ENCODE peak calls at places on chromosomes 13 and 19, in five cellular contexts. Q is small intestine, P is SJSA1, J is stomach, A is caudate nucleus. K is an unnamed sample.
A peak's percentile ranks its signal among the peaks of the same experiment; 100 is the strongest.

GRCh38 chr13:51064753-51065152 is 46.3 kb downstream of the C13orf42 start:
- DNase-seq in A (no peak), P (no peak), J (no peak), Q (no peak), K (no peak)

GRCh38 chr19:10270180-10270615 is 722 bp upstream of the ICAM1 start:
- DNase-seq in Q (peak; percentile 44), P (no peak), A (no peak), J (peak; percentile 75), K (peak; percentile 46)

GRCh38 chr13:44573071-44573470 is 3.1 kb downstream of the TSC22D1 start:
- DNase-seq in A (no peak), Q (no peak), J (no peak), P (no peak), K (no peak)

GRCh38 chr19:35596366-35596999 is 10.5 kb downstream of the PMIS2 start:
- DNase-seq in J (no peak), A (no peak), Q (no peak), P (no peak), K (no peak)

GRCh38 chr19:47099576-47100050 is 14.0 kb downstream of the ZC3H4 start:
- DNase-seq in Q (no peak), A (no peak), J (no peak), P (no peak), K (no peak)

GRCh38 chr13:72194531-72194930 is 327.5 kb upstream of the DACH1 start:
- DNase-seq in P (no peak), A (no peak), Q (peak; percentile 48), J (no peak), K (no peak)

GRCh38 chr19:3263866-3264265 is 39.4 kb downstream of the CELF5 start:
- DNase-seq in P (no peak), Q (no peak), J (no peak), A (no peak), K (no peak)

GRCh38 chr13:39417643-39418042 is 185.3 kb downstream of the LHFPL6 start:
- DNase-seq in Q (no peak), J (no peak), P (peak; percentile 81), A (peak; percentile 3), K (peak; percentile 20)

GRCh38 chr19:16587031-16588023 is 15.1 kb upstream of the SLC35E1 start:
- DNase-seq in A (no peak), J (no peak), Q (no peak), P (no peak), K (no peak)

GRCh38 chr19:17762505-17763229 is 11.4 kb downstream of the FCHO1 start:
- DNase-seq in J (no peak), Q (peak; percentile 55), P (peak; percentile 65), A (peak; percentile 50), K (no peak)

GRCh38 chr19:8334458-8335342 is 8.4 kb downstream of the KANK3 start:
- DNase-seq in J (peak; percentile 72), Q (peak; percentile 67), P (no peak), A (no peak), K (no peak)

GRCh38 chr13:87042946-87043345 is 628.2 kb upstream of the SLITRK5 start:
- DNase-seq in A (no peak), J (no peak), Q (no peak), P (no peak), K (no peak)

GRCh38 chr19:861756-862528 is 2.5 kb downstream of the CFD start:
- DNase-seq in J (no peak), P (no peak), Q (peak; percentile 67), A (no peak), K (peak; percentile 65)

GRCh38 chr13:42747399-42747873 is 33.9 kb upstream of the FAM216B start:
- DNase-seq in P (peak; percentile 97), J (no peak), A (no peak), Q (no peak), K (no peak)

GRCh38 chr19:51887522-51888498 is at the start of gene ZNF577:
- DNase-seq in A (peak; percentile 91), Q (peak; percentile 92), P (no peak), J (peak; percentile 86), K (peak; percentile 92)
- H3K27ac ChIP-seq in A (peak within 1 kb of the TSS; percentile 65), Q (peak within 1 kb of the TSS; percentile 72), P (no peak within 1 kb of the TSS), J (peak within 1 kb of the TSS; percentile 64), K (peak within 1 kb of the TSS; percentile 1)

DNA sequence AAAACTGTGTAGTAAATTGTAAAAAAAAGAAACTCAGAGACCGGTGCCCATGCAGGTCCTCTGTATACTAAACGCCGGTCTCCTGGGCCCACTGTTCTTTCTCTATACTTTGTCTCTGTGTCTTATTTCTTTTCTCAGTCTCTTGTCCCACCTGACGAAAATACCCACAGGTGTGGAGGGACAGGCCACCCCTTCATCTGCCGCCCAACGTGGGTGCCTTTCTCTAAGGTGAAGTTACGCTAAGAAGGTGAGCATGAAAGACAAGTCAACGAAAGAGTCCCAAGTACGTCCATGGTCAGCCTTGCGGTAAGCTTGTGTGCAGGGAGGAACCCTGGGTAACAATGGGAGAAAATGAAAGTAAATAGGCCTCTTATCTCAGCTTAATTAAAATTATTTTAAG is 48.0 kb upstream of the WASF3 start:
- DNase-seq in P (no peak), A (no peak), Q (no peak), J (no peak), K (no peak)
- H3K27ac ChIP-seq in P (no peak overlapping the region), A (no peak overlapping the region), Q (no peak overlapping the region), J (peak overlapping the region; percentile 50), K (no peak overlapping the region)

DNA sequence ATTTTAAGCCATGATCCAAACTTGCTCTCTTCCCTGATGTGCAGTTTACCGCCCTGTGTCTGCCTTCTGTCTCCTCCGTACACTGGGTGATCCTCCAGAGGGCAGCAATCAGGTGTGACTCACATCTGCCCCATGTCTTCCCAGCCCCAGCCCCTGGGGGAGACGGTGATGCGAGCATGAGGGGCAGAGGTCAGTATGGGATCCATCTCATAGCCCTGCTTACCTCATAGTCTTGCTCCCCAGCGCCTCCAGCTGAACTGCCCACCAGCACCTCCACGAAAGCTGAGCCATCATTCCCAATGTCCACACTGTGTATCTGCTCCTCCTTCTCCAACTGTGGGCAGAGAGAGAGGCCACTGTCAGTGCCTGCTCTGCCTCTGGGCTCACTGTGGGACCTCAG is 14.6 kb downstream of the XRCC1 start:
- DNase-seq in J (no peak), P (peak; percentile 59), A (no peak), Q (no peak), K (no peak)
- H3K27ac ChIP-seq in J (no peak overlapping the region), P (no peak overlapping the region), A (no peak overlapping the region), Q (no peak overlapping the region), K (no peak overlapping the region)

GRCh38 chr19:2044709-2045500 is 6.1 kb downstream of the MKNK2 start:
- DNase-seq in P (no peak), A (no peak), J (no peak), Q (no peak), K (no peak)
- H3K27ac ChIP-seq in P (no peak overlapping the region), A (peak overlapping the region; percentile 30), J (peak overlapping the region; percentile 100), Q (peak overlapping the region; percentile 21), K (no peak overlapping the region)

DNA sequence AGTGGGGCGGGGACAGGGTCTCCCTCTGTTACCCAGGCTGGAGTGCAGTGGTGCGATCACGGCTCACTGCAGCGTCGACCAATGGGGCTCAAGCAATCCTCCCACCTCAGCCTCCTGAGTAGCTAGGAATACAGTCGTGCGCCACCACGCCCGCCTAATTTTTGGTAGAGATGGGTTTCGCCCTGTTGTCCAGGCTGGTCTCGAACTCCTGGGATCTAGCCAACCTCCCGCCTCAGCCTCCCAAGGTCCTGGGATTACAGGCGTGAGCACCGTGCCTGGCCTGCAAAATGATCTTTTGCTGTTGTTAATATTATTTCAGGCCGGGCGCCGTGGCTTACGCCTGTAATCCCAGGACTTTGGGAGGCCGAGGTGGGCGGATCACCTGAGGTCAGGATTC is 621 bp upstream of the TGDS start:
- DNase-seq in A (no peak), J (no peak), P (no peak), Q (no peak), K (peak; percentile 54)
- H3K27ac ChIP-seq in A (peak overlapping the region; percentile 74), J (peak overlapping the region; percentile 84), P (no peak overlapping the region), Q (no peak overlapping the region), K (no peak overlapping the region)

GRCh38 chr19:13022111-13022858 is 27.0 kb downstream of the NFIX start:
- DNase-seq in J (no peak), P (no peak), Q (peak; percentile 54), A (peak; percentile 72), K (no peak)

GRCh38 chr19:13023666-13024065 is 28.4 kb downstream of the NFIX start:
- DNase-seq in P (no peak), J (no peak), Q (no peak), A (no peak), K (no peak)

GRCh38 chr19:13024126-13024957 is 29.1 kb downstream of the NFIX start:
- DNase-seq in Q (no peak), P (no peak), A (no peak), J (no peak), K (no peak)

GRCh38 chr19:13024958-13025653 is 29.8 kb downstream of the NFIX start:
- DNase-seq in J (no peak), A (no peak), Q (peak; percentile 54), P (no peak), K (no peak)

GRCh38 chr19:13022859-13023636 is 27.8 kb downstream of the NFIX start:
- DNase-seq in A (peak; percentile 82), J (peak; percentile 68), Q (peak; percentile 56), P (peak; percentile 90), K (peak; percentile 90)
- H3K27ac ChIP-seq in A (peak overlapping the region; percentile 96), J (peak overlapping the region; percentile 91), Q (peak overlapping the region; percentile 69), P (peak overlapping the region; percentile 48), K (peak overlapping the region; percentile 85)

GRCh38 chr13:112894673-112895481 is 74.1 kb upstream of the MCF2L start:
- DNase-seq in P (no peak), Q (no peak), A (no peak), J (no peak), K (no peak)
- H3K27ac ChIP-seq in P (no peak overlapping the region), Q (no peak overlapping the region), A (no peak overlapping the region), J (peak overlapping the region; percentile 35), K (no peak overlapping the region)

GRCh38 chr19:15305582-15306334 is 26.6 kb downstream of the BRD4 start:
- DNase-seq in P (no peak), A (no peak), Q (no peak), J (no peak), K (no peak)

GRCh38 chr19:15300533-15301194 is 31.7 kb downstream of the BRD4 start:
- DNase-seq in A (no peak), J (no peak), P (no peak), Q (no peak), K (no peak)

GRCh38 chr19:15307169-15307568 is 25.2 kb downstream of the BRD4 start:
- DNase-seq in Q (no peak), P (no peak), A (no peak), J (no peak), K (no peak)

GRCh38 chr19:15303105-15303780 is 29.1 kb downstream of the BRD4 start:
- DNase-seq in Q (no peak), A (no peak), J (no peak), P (no peak), K (no peak)

GRCh38 chr19:15304140-15304705 is 28.1 kb downstream of the BRD4 start:
- DNase-seq in Q (no peak), A (no peak), J (no peak), P (no peak), K (no peak)
- H3K27ac ChIP-seq in Q (no peak overlapping the region), A (no peak overlapping the region), J (no peak overlapping the region), P (peak overlapping the region; percentile 26), K (no peak overlapping the region)

K was measured in ovary.